ENCODE peak calls at places on chromosome 16, in seven cellular contexts. X is A549, Z is neuronal stem cell, B is IMR-90, D is hepatocyte, U is HCT116, W is PC-3. I is an unnamed sample. For H3K9me3, the result is how much of the 10 kb centered on the place peaks cover.

GRCh38 chr16:69917739-69918138 is 33.4 kb upstream of the CLEC18A start:
- DNase-seq in Z (peak), D (peak), W (peak), B (peak), X (peak), U (no peak), I (no peak)

GRCh38 chr16:72847187-72848044 is 200.5 kb downstream of the ZFHX3 start:
- DNase-seq in X (peak), B (peak), W (peak), D (peak), U (no peak), Z (no peak), I (no peak)

GRCh38 chr16:80122155-80122554 is 418.6 kb upstream of the DYNLRB2 start:
- DNase-seq in Z (no peak), X (no peak), B (no peak), D (peak), U (no peak), W (no peak), I (no peak)

GRCh38 chr16:56662357-56663354 is 4.9 kb downstream of the MT1F start:
- DNase-seq in X (no peak), B (no peak), U (no peak), D (no peak), Z (no peak), W (no peak), I (no peak)

GRCh38 chr16:13919330-13919682 is 648 bp upstream of the ERCC4 start:
- DNase-seq in X (no peak), W (peak), D (peak), B (peak), Z (no peak), U (peak), I (no peak)

GRCh38 chr16:8370374-8371015 is 219.8 kb downstream of the TMEM114 start:
- DNase-seq in X (peak), U (no peak), D (peak), B (peak), W (peak), Z (no peak), I (no peak)

GRCh38 chr16:30079480-30079879 is 3.7 kb downstream of the PPP4C start:
- DNase-seq in D (no peak), Z (no peak), U (no peak), X (no peak), B (no peak), W (no peak), I (no peak)

GRCh38 chr16:82715833-82716232 is 89.1 kb downstream of the CDH13 start:
- DNase-seq in B (no peak), D (no peak), U (no peak), W (peak), X (no peak), Z (no peak), I (no peak)

GRCh38 chr16:82700541-82701240 is 73.9 kb downstream of the CDH13 start:
- DNase-seq in X (no peak), W (no peak), U (no peak), D (no peak), Z (no peak), B (peak), I (peak)

GRCh38 chr16:57761301-57761700 is 25.7 kb downstream of the KATNB1 start:
- DNase-seq in B (no peak), U (no peak), D (no peak), X (no peak), W (no peak), Z (no peak), I (no peak)

GRCh38 chr16:19850131-19850817 is 34.4 kb downstream of the GPRC5B start:
- DNase-seq in U (no peak), B (no peak), Z (no peak), W (no peak), X (no peak), D (no peak), I (no peak)

GRCh38 chr16:85227262-85227923 is 115.1 kb upstream of the CIBAR2 start:
- DNase-seq in W (no peak), Z (no peak), U (no peak), D (no peak), X (no peak), B (no peak), I (peak)

GRCh38 chr16:56090076-56090475 is 101.2 kb upstream of the GNAO1 start:
- DNase-seq in B (no peak), W (no peak), Z (no peak), D (no peak), X (no peak), U (no peak), I (no peak)

GRCh38 chr16:85615014-85615851 is 2.1 kb downstream of the GSE1 start:
- DNase-seq in W (peak), B (no peak), X (peak), D (peak), U (peak), Z (peak), I (no peak)

GRCh38 chr16:52229471-52229870 is 317.5 kb downstream of the TOX3 start:
- DNase-seq in X (no peak), W (no peak), D (no peak), Z (no peak), U (no peak), B (no peak), I (no peak)

GRCh38 chr16:80824623-80825364 is 20.4 kb upstream of the CDYL2 start:
- DNase-seq in X (peak), D (peak), W (peak), B (peak), U (peak), Z (peak), I (peak)

DNA sequence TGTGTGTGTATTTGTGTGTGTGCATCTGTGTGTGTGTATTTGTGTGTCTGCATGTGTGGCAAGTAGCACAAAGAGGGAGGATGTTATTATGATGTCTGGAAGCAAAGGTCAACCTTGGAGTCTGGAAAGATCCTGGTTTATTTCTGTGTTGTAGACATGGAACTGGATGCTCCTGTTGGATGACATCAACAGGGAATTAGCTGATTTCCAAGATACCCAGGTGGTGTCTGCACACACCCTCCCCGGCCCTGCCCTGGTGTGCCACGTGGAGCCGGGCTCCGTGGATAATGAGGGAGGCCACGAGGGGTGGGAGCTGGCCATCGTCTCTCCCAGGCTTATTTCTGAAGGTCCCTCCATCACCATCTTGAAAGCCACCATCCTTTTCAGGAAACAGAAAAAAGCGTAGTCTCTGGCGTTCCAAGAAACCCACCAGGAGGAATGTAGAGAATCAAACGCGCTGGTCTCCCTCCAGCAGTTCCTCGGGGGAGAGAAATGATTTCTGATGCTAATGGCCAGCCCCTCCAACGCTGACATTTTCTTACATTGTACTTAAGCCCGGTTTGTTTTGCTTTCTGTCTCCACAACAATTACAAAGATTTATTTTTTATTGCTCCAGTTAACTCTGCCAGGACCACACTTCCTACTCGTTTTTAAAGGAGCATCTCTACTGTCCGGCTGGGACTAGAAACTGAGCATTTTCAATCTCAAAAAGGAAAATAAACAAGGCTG is 93.3 kb downstream of the FOXL1 start:
- DNase-seq in X (no peak), B (peak), U (no peak), Z (no peak), D (peak), W (no peak), I (no peak)
- H3K4me2 ChIP-seq in X (no peak), B (peak), U (no peak), Z (no peak), D (peak), W (no peak), I (no peak)

GRCh38 chr16:75148311-75149195 is at the start of gene ZFP1:
- DNase-seq in D (peak), W (peak), X (peak), Z (peak), U (peak), B (peak), I (peak)
- H3K9me3 ChIP-seq in D (under half), W (under half), X (under half), Z (under half), U (under half), B (under half), I (under half)

GRCh38 chr16:68040506-68041288 is 17.6 kb downstream of the DUS2 start:
- DNase-seq in X (peak), U (peak), B (peak), Z (peak), W (peak), D (peak), I (peak)

GRCh38 chr16:68037820-68038597 is 14.9 kb downstream of the DUS2 start:
- DNase-seq in W (no peak), U (no peak), Z (no peak), X (no peak), D (no peak), B (no peak), I (peak)

GRCh38 chr16:68041783-68042182 is 18.7 kb downstream of the DUS2 start:
- DNase-seq in D (no peak), B (no peak), W (no peak), X (no peak), Z (no peak), U (no peak), I (no peak)
- H3K4me2 ChIP-seq in D (no peak), B (no peak), W (no peak), X (no peak), Z (no peak), U (no peak), I (no peak)

DNA sequence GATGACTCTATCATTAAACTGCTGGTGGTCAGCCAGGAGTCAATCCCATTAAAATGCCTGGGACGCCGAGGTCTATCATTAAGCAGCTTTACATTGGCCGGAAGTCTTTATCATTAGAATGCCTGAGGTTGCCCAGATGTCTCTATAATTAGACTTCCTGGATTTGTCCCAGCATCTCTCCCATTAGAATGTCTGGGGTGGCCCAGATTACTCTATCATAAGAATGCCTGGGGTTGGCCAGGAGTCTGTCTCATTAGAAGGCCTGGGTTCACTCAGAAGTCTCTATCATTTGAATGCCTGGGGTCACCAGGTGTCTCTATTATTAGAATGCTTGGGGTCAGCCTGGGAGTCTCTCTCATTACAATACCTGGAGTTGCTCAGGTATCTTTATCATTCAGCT is 2227.2 kb downstream of the TP53TG3F start:
- DNase-seq in Z (no peak), W (no peak), D (no peak), X (no peak), B (no peak), U (no peak), I (no peak)
- H3K9me3 ChIP-seq in Z (under half), W (under half), D (under half), X (under half), B (under half), U (under half), I (under half)

DNA sequence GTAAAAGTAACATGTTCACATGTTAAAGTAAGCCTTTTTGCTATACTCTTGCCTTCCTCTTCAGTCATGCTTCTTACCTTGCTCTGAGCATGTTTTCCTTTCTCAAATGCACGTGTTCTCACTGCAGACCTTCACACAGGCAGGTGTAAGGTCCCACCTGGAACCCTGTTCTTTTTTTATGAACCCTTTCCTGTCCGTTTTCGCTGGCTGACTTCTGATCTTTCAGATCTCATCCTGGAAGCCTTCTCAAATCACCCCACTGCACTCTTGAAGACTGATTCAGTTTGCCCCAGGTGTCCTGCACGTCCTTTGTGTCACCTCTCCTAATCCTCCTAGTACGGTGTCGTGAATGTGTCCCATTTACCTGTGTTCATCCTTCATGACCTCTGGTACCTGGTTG is 313.6 kb downstream of the SNX29 start:
- DNase-seq in X (no peak), B (no peak), U (no peak), Z (no peak), D (no peak), W (no peak), I (no peak)
- H3K4me2 ChIP-seq in X (no peak), B (no peak), U (no peak), Z (no peak), D (no peak), W (no peak), I (no peak)

GRCh38 chr16:24255446-24256352 is at the start of gene CACNG3:
- DNase-seq in U (no peak), B (peak), W (no peak), Z (peak), X (peak), D (peak), I (no peak)

GRCh38 chr16:24257965-24258364 is 1.8 kb downstream of the CACNG3 start:
- DNase-seq in U (no peak), D (no peak), Z (no peak), X (peak), B (no peak), W (no peak), I (no peak)

GRCh38 chr16:24253192-24253591 is 2.9 kb upstream of the CACNG3 start:
- DNase-seq in D (peak), W (peak), X (peak), Z (peak), B (peak), U (peak), I (no peak)
- H3K9me3 ChIP-seq in D (under half), W (under half), X (under half), Z (under half), B (under half), U (under half), I (under half)

DNA sequence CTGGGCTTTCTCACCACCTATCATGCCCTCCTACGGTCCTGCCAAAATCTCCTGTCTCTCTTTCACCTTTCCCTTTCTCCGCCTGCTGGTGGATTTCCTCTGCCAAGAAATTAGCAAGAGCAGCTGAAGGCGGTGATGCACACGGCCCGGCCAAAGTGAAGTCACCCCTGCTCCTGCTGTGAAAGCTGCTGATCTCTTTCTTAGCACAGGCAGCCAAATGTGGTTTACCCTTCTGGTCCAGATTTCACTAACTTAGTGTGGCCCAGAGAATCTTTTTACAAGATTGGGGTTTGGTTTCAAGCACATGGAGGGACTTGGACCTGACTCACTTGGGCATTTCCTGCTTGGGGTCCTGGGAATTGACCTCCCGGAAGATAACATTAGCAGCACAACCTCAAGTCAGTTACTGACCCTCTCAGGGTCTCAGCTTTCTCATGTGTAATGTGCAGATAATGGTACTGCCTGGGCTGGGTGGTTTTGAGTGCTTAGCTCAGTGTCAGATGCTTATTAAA is 155.7 kb downstream of the SOCS1 start:
- DNase-seq in X (no peak), W (peak), B (peak), D (peak), U (peak), Z (no peak), I (peak)
- H3K4me2 ChIP-seq in X (no peak), W (no peak), B (no peak), D (no peak), U (peak), Z (no peak), I (peak)

GRCh38 chr16:35574454-35575431 is 2115.3 kb downstream of the TP53TG3F start:
- DNase-seq in Z (no peak), U (no peak), D (no peak), W (no peak), X (no peak), B (no peak), I (no peak)

GRCh38 chr16:35575432-35575821 is 2116.0 kb downstream of the TP53TG3F start:
- DNase-seq in D (no peak), W (no peak), B (no peak), X (no peak), U (no peak), Z (no peak), I (no peak)

GRCh38 chr16:35572186-35572585 is 2112.8 kb downstream of the TP53TG3F start:
- DNase-seq in W (no peak), D (no peak), X (no peak), U (no peak), B (no peak), Z (no peak), I (no peak)

GRCh38 chr16:35574011-35574410 is 2114.6 kb downstream of the TP53TG3F start:
- DNase-seq in W (no peak), X (no peak), B (no peak), Z (no peak), D (no peak), U (no peak), I (no peak)

DNA sequence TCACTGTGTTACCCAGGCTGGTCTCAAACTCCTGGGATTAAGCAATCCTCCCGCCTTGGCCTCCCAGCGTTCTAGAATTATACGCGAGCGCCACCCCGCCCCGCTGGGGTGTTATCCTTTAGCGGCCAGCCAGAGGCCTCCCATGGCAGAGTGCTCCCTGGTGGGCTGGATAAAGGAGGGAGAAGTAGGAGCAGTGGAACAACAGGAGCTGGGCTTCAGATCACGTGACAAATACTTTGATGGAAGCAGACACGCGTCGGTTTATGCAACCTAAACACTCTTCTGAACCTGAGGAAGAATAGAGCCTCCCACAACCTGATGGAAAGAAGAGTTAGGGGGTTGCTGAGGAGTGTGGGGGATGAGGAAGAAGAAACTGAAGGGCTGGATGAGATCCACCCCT is 2114.0 kb downstream of the TP53TG3F start:
- DNase-seq in U (no peak), D (no peak), Z (no peak), X (no peak), W (no peak), B (no peak), I (no peak)
- H3K9me3 ChIP-seq in U (under half), D (under half), Z (half or more), X (under half), W (under half), B (under half), I (under half)

DNA sequence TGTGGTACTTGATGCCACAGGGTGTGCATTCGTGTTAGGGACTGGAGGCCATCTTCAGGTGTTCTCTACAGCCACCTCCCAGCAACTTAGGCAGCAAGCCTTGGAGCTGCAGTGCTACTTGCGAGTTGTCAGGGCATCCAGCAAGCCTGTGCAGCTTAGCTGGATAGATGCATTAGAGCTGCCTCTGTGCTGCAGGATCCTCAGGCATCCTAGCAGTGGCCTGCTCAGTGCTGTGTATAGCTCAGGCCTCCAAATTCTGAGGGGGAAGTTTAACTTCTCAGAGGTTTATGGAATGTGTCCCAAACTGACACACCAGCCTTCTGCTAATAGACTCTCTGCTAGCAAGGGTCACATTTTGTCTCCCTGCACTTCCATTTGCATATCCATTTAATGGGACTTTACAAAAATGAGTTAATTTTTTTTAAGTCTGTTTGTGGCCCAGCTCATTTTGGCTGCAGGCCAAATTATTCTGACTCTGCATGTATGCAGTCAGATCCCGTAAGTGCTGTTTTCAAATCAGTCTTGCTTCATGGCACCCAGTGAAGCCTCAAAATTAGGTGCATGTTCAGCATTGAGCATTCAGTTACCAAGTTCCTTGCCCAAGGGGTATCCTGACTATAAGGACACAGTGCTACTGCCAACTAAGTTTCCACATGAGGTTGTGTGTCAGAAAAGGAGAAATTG is 6.8 kb downstream of the GABARAPL2 start:
- DNase-seq in B (no peak), Z (no peak), D (no peak), W (no peak), X (no peak), U (no peak), I (no peak)
- H3K4me2 ChIP-seq in B (no peak), Z (no peak), D (no peak), W (no peak), X (no peak), U (no peak), I (peak)